ENCODE peak calls at places on chromosomes 13 and 19, in nine cellular contexts. One of them, this sample, is unnamed.

GRCh38 chr19:11138659-11139526 is 16.7 kb downstream of the SPC24 start:
- DNase-seq in astrocyte of the spinal cord: peak
- DNase-seq in epithelial cell of proximal tubule: no peak
- DNase-seq in HFF-Myc: no peak
- DNase-seq in fibroblast of the aortic adventitia: peak
- DNase-seq in mucosa of descending colon: peak
- DNase-seq in fibroblast of pulmonary artery: peak
- DNase-seq in heart left ventricle: peak
- DNase-seq in AG04449: peak
- DNase-seq in this sample: peak

GRCh38 chr13:54185785-54186184 is 1157.2 kb downstream of the OLFM4 start:
- DNase-seq in fibroblast of the aortic adventitia: no peak
- DNase-seq in epithelial cell of proximal tubule: no peak
- DNase-seq in heart left ventricle: no peak
- DNase-seq in HFF-Myc: no peak
- DNase-seq in astrocyte of the spinal cord: no peak
- DNase-seq in fibroblast of pulmonary artery: no peak
- DNase-seq in AG04449: no peak
- DNase-seq in mucosa of descending colon: no peak
- DNase-seq in this sample: no peak

GRCh38 chr19:29086646-29087045 is 126.3 kb downstream of the UQCRFS1 start:
- DNase-seq in heart left ventricle: no peak
- DNase-seq in HFF-Myc: no peak
- DNase-seq in epithelial cell of proximal tubule: no peak
- DNase-seq in AG04449: no peak
- DNase-seq in astrocyte of the spinal cord: no peak
- DNase-seq in fibroblast of the aortic adventitia: no peak
- DNase-seq in mucosa of descending colon: no peak
- DNase-seq in fibroblast of pulmonary artery: no peak
- DNase-seq in this sample: no peak

GRCh38 chr13:98232456-98232855 is 55.4 kb upstream of the RNF113B start:
- DNase-seq in astrocyte of the spinal cord: peak
- DNase-seq in AG04449: no peak
- DNase-seq in fibroblast of the aortic adventitia: no peak
- DNase-seq in HFF-Myc: no peak
- DNase-seq in fibroblast of pulmonary artery: no peak
- DNase-seq in heart left ventricle: no peak
- DNase-seq in epithelial cell of proximal tubule: no peak
- DNase-seq in mucosa of descending colon: no peak
- DNase-seq in this sample: no peak

GRCh38 chr13:91595677-91596076 is 197.3 kb downstream of the GPC5 start:
- DNase-seq in AG04449: no peak
- DNase-seq in fibroblast of the aortic adventitia: no peak
- DNase-seq in astrocyte of the spinal cord: no peak
- DNase-seq in mucosa of descending colon: no peak
- DNase-seq in fibroblast of pulmonary artery: no peak
- DNase-seq in HFF-Myc: no peak
- DNase-seq in heart left ventricle: no peak
- DNase-seq in epithelial cell of proximal tubule: no peak
- DNase-seq in this sample: no peak

GRCh38 chr13:40440990-40441820 is 225.2 kb downstream of the FOXO1 start:
- DNase-seq in epithelial cell of proximal tubule: peak
- DNase-seq in AG04449: no peak
- DNase-seq in astrocyte of the spinal cord: peak
- DNase-seq in fibroblast of the aortic adventitia: peak
- DNase-seq in heart left ventricle: peak
- DNase-seq in mucosa of descending colon: peak
- DNase-seq in fibroblast of pulmonary artery: peak
- DNase-seq in HFF-Myc: no peak
- DNase-seq in this sample: peak

GRCh38 chr13:82917984-82918383 is 964.3 kb downstream of the SLITRK1 start:
- DNase-seq in HFF-Myc: no peak
- DNase-seq in AG04449: no peak
- DNase-seq in epithelial cell of proximal tubule: no peak
- DNase-seq in fibroblast of the aortic adventitia: no peak
- DNase-seq in astrocyte of the spinal cord: no peak
- DNase-seq in heart left ventricle: no peak
- DNase-seq in mucosa of descending colon: no peak
- DNase-seq in fibroblast of pulmonary artery: no peak
- DNase-seq in this sample: no peak

GRCh38 chr13:113654175-113654560 is 3.8 kb downstream of the ATP4B start:
- DNase-seq in fibroblast of pulmonary artery: no peak
- DNase-seq in fibroblast of the aortic adventitia: no peak
- DNase-seq in AG04449: no peak
- DNase-seq in HFF-Myc: no peak
- DNase-seq in heart left ventricle: no peak
- DNase-seq in astrocyte of the spinal cord: no peak
- DNase-seq in mucosa of descending colon: no peak
- DNase-seq in epithelial cell of proximal tubule: no peak
- DNase-seq in this sample: no peak

GRCh38 chr19:49150106-49150943 is 4.9 kb downstream of the HRC start:
- DNase-seq in fibroblast of the aortic adventitia: peak
- DNase-seq in astrocyte of the spinal cord: peak
- DNase-seq in HFF-Myc: no peak
- DNase-seq in mucosa of descending colon: peak
- DNase-seq in AG04449: no peak
- DNase-seq in epithelial cell of proximal tubule: no peak
- DNase-seq in fibroblast of pulmonary artery: peak
- DNase-seq in heart left ventricle: peak
- DNase-seq in this sample: peak

DNA sequence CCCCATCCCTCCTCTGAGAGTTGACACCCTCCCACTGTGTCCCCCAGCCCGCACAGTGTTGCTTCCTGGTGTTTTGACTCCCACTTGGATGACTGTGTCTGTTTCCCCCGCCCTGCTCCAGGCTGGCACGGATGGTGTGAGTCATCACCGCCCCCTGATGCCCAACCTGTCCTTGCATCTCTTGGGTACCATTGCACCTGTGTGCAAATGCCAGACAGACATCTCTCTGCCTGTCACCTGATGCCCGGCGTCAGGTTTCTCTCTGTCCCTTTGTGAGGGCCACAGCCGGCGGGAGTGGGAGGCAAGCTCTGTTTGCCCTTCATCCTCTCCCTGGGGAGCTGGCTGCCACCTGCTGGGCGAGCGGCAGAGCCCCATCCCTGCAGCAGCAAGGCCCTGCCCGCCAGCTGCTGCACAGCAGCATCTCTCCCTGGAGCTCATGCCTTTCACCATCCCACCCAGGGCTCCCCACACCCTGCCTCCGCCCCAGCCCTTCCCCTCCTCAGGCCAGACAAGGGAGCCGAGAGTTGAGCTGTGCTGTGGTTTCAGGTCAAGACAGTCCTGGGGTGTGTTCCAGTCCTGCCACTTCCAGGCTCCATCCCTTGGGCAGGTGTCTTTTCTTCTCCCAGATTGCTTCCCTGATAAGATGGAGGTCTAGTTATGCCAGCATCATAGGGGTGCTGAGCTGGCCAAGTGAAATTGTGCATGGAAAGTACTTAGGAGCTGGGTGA is 29.7 kb downstream of the NKPD1 start:
- DNase-seq in AG04449: no peak
- DNase-seq in HFF-Myc: no peak
- DNase-seq in epithelial cell of proximal tubule: no peak
- DNase-seq in fibroblast of pulmonary artery: no peak
- DNase-seq in astrocyte of the spinal cord: peak
- DNase-seq in heart left ventricle: no peak
- DNase-seq in fibroblast of the aortic adventitia: no peak
- DNase-seq in mucosa of descending colon: no peak
- DNase-seq in this sample: peak
- TF ChIP-seq CTCF in AG04449: peak
- TF ChIP-seq CTCF in HFF-Myc: peak
- TF ChIP-seq CTCF in epithelial cell of proximal tubule: peak
- TF ChIP-seq CTCF in fibroblast of pulmonary artery: peak
- TF ChIP-seq CTCF in astrocyte of the spinal cord: peak
- TF ChIP-seq CTCF in heart left ventricle: no peak
- TF ChIP-seq CTCF in fibroblast of the aortic adventitia: no peak
- TF ChIP-seq CTCF in mucosa of descending colon: no peak
- TF ChIP-seq CTCF in this sample: peak

DNA sequence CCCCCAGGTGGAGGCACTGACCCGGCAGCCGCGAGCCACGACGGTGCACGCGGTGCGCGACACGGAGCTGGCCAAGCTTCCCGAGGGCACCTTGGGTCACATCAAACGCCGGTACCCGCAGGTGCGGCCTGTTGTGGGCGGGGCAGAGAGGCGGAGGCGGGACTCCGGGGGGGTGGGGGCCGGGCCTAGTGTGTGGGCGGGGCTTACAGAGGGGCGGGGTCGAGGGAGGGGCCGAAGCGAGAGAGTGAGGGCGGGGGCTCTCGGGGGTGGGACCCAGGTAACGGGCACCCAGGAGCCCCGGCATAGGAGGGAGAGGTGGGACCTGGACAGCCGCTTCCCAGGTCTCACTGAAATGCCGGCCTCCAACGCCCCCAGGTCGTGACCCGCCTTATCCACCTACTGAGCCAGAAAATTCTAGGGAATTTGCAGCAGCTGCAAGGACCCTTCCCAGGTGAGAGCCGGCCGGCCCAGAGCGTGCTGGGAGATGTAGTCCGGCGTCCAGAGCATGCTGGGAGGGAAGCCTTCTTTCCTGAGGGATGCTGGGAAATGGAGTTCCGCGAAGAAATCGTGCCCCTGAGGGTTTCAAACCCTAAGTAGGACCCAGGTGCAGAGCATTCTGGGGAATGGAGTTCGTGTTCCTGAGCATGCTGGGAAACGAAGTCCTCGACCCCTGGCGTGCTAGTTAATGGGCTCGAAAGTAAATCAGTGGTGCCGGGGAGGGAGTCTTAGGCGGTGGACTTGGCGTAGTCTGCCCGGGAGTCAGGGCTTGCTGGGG is 15.7 kb downstream of the PNPLA6 start:
- DNase-seq in AG04449: no peak
- DNase-seq in fibroblast of the aortic adventitia: no peak
- DNase-seq in astrocyte of the spinal cord: peak
- DNase-seq in epithelial cell of proximal tubule: no peak
- DNase-seq in mucosa of descending colon: peak
- DNase-seq in fibroblast of pulmonary artery: peak
- DNase-seq in heart left ventricle: no peak
- DNase-seq in HFF-Myc: no peak
- DNase-seq in this sample: peak
- H3K4me3 ChIP-seq in AG04449: no peak
- H3K4me3 ChIP-seq in fibroblast of the aortic adventitia: no peak
- H3K4me3 ChIP-seq in astrocyte of the spinal cord: no peak
- H3K4me3 ChIP-seq in epithelial cell of proximal tubule: peak
- H3K4me3 ChIP-seq in mucosa of descending colon: no peak
- H3K4me3 ChIP-seq in fibroblast of pulmonary artery: no peak
- H3K4me3 ChIP-seq in heart left ventricle: peak
- H3K4me3 ChIP-seq in HFF-Myc: no peak
- H3K4me3 ChIP-seq in this sample: no peak

GRCh38 chr19:34677386-34678084 is at the start of gene ZNF302:
- DNase-seq in epithelial cell of proximal tubule: peak
- DNase-seq in AG04449: peak
- DNase-seq in HFF-Myc: peak
- DNase-seq in fibroblast of the aortic adventitia: peak
- DNase-seq in heart left ventricle: peak
- DNase-seq in fibroblast of pulmonary artery: peak
- DNase-seq in mucosa of descending colon: peak
- DNase-seq in astrocyte of the spinal cord: peak
- DNase-seq in this sample: peak

GRCh38 chr19:34675919-34676318 is 1.0 kb downstream of the SCGB2B2 start:
- DNase-seq in epithelial cell of proximal tubule: no peak
- DNase-seq in AG04449: no peak
- DNase-seq in fibroblast of pulmonary artery: no peak
- DNase-seq in mucosa of descending colon: peak
- DNase-seq in HFF-Myc: no peak
- DNase-seq in astrocyte of the spinal cord: no peak
- DNase-seq in heart left ventricle: no peak
- DNase-seq in fibroblast of the aortic adventitia: no peak
- DNase-seq in this sample: no peak

GRCh38 chr19:34678421-34678820 is 943 bp downstream of the ZNF302 start:
- DNase-seq in fibroblast of the aortic adventitia: no peak
- DNase-seq in AG04449: no peak
- DNase-seq in HFF-Myc: no peak
- DNase-seq in heart left ventricle: no peak
- DNase-seq in fibroblast of pulmonary artery: no peak
- DNase-seq in astrocyte of the spinal cord: no peak
- DNase-seq in epithelial cell of proximal tubule: no peak
- DNase-seq in mucosa of descending colon: peak
- DNase-seq in this sample: no peak

GRCh38 chr19:34678085-34678412 is 571 bp downstream of the ZNF302 start:
- DNase-seq in fibroblast of the aortic adventitia: no peak
- DNase-seq in AG04449: no peak
- DNase-seq in heart left ventricle: no peak
- DNase-seq in fibroblast of pulmonary artery: no peak
- DNase-seq in HFF-Myc: no peak
- DNase-seq in epithelial cell of proximal tubule: no peak
- DNase-seq in mucosa of descending colon: no peak
- DNase-seq in astrocyte of the spinal cord: no peak
- DNase-seq in this sample: no peak

DNA sequence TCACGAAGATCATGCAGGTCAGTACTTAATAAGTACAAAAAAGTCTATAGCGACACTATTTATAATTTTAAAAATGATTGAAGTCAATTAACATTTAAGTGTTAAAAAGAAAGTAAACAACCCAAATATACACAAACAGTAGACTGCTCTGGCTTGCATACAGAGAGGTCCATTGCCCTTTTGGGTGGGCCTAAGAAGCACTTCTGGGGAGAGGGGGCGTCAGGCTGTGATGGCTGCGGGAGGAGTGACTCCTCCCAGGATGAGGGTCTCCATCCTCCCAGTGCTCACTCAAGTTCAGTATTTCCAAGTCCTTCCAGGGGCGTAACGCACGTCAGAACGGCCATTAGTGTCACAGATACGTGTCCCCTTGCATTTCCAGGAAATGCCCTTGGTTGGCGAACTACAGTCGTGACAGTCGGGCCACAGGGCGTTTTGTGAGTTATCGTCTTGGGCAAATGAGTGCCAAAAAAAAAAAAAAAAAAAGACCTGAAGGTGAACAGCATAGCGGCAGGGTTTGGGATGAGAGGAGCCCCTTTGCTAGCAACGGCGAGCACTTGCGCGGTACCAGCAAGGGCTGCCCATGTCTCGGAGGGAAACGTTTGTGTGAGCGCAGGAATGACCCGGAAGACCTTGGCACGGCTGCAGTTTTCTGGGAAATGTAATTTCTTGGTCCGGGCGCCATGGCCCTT is at the start of gene SCGB2B2:
- DNase-seq in fibroblast of pulmonary artery: no peak
- DNase-seq in HFF-Myc: peak
- DNase-seq in fibroblast of the aortic adventitia: no peak
- DNase-seq in AG04449: no peak
- DNase-seq in heart left ventricle: peak
- DNase-seq in epithelial cell of proximal tubule: peak
- DNase-seq in astrocyte of the spinal cord: no peak
- DNase-seq in mucosa of descending colon: no peak
- DNase-seq in this sample: no peak
- TF ChIP-seq CTCF in fibroblast of pulmonary artery: no peak
- TF ChIP-seq CTCF in HFF-Myc: peak
- TF ChIP-seq CTCF in fibroblast of the aortic adventitia: peak
- TF ChIP-seq CTCF in AG04449: peak
- TF ChIP-seq CTCF in heart left ventricle: no peak
- TF ChIP-seq CTCF in epithelial cell of proximal tubule: no peak
- TF ChIP-seq CTCF in astrocyte of the spinal cord: peak
- TF ChIP-seq CTCF in mucosa of descending colon: no peak
- TF ChIP-seq CTCF in this sample: peak

DNA sequence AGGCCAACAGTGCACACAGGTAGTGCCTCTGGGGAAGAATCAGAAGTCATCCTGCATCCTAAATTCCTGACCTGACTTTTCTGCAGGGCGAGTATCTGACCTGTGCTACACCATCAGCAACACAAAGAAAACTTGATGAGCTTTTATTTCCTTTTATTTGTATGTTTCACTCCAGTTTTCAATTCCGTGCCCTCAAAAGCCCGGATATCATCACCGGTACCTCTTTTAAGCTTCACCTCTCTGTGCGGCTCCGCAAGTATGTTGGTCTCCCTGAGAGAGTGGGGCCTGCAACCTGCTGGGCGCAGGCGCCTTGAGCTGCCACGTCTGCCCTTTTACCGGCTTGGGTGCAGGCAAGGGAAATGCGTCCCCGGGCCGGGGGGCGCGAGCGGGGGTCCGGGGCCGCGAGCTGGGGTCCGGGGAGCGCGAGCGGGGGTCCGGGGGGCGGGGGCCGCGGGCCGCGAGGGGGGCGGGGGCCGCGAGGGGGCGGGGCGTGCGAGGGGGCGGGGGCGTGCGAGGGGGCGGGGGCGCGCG is 4.3 kb upstream of the DUXA start:
- DNase-seq in AG04449: no peak
- DNase-seq in fibroblast of pulmonary artery: peak
- DNase-seq in heart left ventricle: peak
- DNase-seq in fibroblast of the aortic adventitia: peak
- DNase-seq in mucosa of descending colon: peak
- DNase-seq in HFF-Myc: no peak
- DNase-seq in epithelial cell of proximal tubule: no peak
- DNase-seq in astrocyte of the spinal cord: peak
- DNase-seq in this sample: peak
- H3K4me3 ChIP-seq in AG04449: peak
- H3K4me3 ChIP-seq in fibroblast of pulmonary artery: peak
- H3K4me3 ChIP-seq in heart left ventricle: peak
- H3K4me3 ChIP-seq in fibroblast of the aortic adventitia: peak
- H3K4me3 ChIP-seq in mucosa of descending colon: no peak
- H3K4me3 ChIP-seq in HFF-Myc: peak
- H3K4me3 ChIP-seq in epithelial cell of proximal tubule: peak
- H3K4me3 ChIP-seq in astrocyte of the spinal cord: peak
- H3K4me3 ChIP-seq in this sample: peak

This sample was measured in foreskin fibroblast.